ENCODE peak calls at places on chromosomes 6 and 20, in nine cellular contexts. Y is AG09309; N is activated T-cell treated with anti-CD3 and anti-CD28 coated beads, Interleukin-2, amount 50 U/mL, for 72 hours; H is nephron progenitor cell; R is H9; X is WTC11; E is activated CD4-positive, CD25-positive, alpha-beta regulatory T cell; W is mucosa of gallbladder; A is GF-D8. P is an unnamed sample.

GRCh38 chr6:112223070-112223861 is 31.1 kb downstream of the LAMA4 start:
- DNase-seq in Y (peak), N (no peak), H (no peak), R (no peak), X (no peak), E (no peak), W (no peak), A (no peak), P (no peak)

GRCh38 chr20:37986873-37987601 is 46.2 kb downstream of the TTI1 start:
- DNase-seq in Y (no peak), N (no peak), H (no peak), R (no peak), X (no peak), E (no peak), W (peak), A (no peak), P (peak)

GRCh38 chr6:37779111-37779800 is 40.3 kb upstream of the ZFAND3 start:
- DNase-seq in Y (no peak), N (no peak), H (no peak), R (peak), X (no peak), E (no peak), W (no peak), A (no peak), P (no peak)

GRCh38 chr20:571754-572331 is 28.3 kb upstream of the CSNK2A1 start:
- DNase-seq in Y (no peak), N (no peak), H (peak), R (peak), X (peak), E (no peak), W (peak), A (no peak), P (peak)

GRCh38 chr6:149317656-149318571 is at the start of gene TAB2:
- DNase-seq in Y (no peak), N (peak), H (peak), R (no peak), X (peak), E (peak), W (peak), A (no peak), P (peak)

GRCh38 chr20:32129863-32130262 is 20.3 kb downstream of the TM9SF4 start:
- DNase-seq in Y (no peak), N (no peak), H (no peak), R (no peak), X (no peak), E (no peak), W (no peak), A (no peak), P (no peak)

GRCh38 chr6:49978332-49979226 is 9.2 kb upstream of the DEFB113 start:
- DNase-seq in Y (no peak), N (no peak), H (no peak), R (no peak), X (no peak), E (no peak), W (no peak), A (no peak), P (no peak)

GRCh38 chr20:40679119-40679637 is 9.9 kb downstream of the MAFB start:
- DNase-seq in Y (no peak), N (no peak), H (no peak), R (no peak), X (no peak), E (no peak), W (no peak), A (no peak), P (no peak)

GRCh38 chr6:2037230-2037926 is 208.0 kb downstream of the GMDS start:
- DNase-seq in Y (no peak), N (no peak), H (no peak), R (no peak), X (no peak), E (no peak), W (no peak), A (no peak), P (no peak)

GRCh38 chr6:2935566-2936291 is 32.6 kb upstream of the SERPINB9 start:
- DNase-seq in Y (no peak), N (no peak), H (no peak), R (peak), X (no peak), E (no peak), W (no peak), A (no peak), P (no peak)

GRCh38 chr20:35887393-35888064 is 66.8 kb downstream of the SCAND1 start:
- DNase-seq in Y (no peak), N (no peak), H (no peak), R (no peak), X (no peak), E (no peak), W (no peak), A (peak), P (no peak)

GRCh38 chr20:62735331-62735821 is 26.7 kb downstream of the NTSR1 start:
- DNase-seq in Y (no peak), N (peak), H (no peak), R (no peak), X (no peak), E (no peak), W (no peak), A (no peak), P (no peak)

GRCh38 chr20:38195521-38195920 is 30.5 kb upstream of the TGM2 start:
- DNase-seq in Y (no peak), N (no peak), H (no peak), R (no peak), X (no peak), E (no peak), W (no peak), A (no peak), P (no peak)

GRCh38 chr6:24004062-24004461 is 122.0 kb upstream of the NRSN1 start:
- DNase-seq in Y (peak), N (no peak), H (no peak), R (no peak), X (no peak), E (no peak), W (no peak), A (no peak), P (no peak)

GRCh38 chr20:22905667-22906066 is 129.4 kb upstream of the SSTR4 start:
- DNase-seq in Y (peak), N (peak), H (no peak), R (no peak), X (no peak), E (no peak), W (peak), A (no peak), P (peak)

GRCh38 chr6:142697912-142698311 is 247.1 kb downstream of the HIVEP2 start:
- DNase-seq in Y (no peak), N (no peak), H (no peak), R (no peak), X (no peak), E (no peak), W (no peak), A (no peak), P (no peak)

GRCh38 chr6:152323376-152323775 is 313.8 kb downstream of the SYNE1 start:
- DNase-seq in Y (no peak), N (no peak), H (no peak), R (no peak), X (no peak), E (no peak), W (no peak), A (no peak), P (no peak)

GRCh38 chr6:93749191-93749590 is 329.8 kb upstream of the EPHA7 start:
- DNase-seq in Y (no peak), N (no peak), H (no peak), R (no peak), X (no peak), E (no peak), W (no peak), A (no peak), P (no peak)

GRCh38 chr20:8790442-8791074 is 278.3 kb upstream of the PLCB4 start:
- DNase-seq in Y (no peak), N (peak), H (peak), R (no peak), X (peak), E (no peak), W (peak), A (no peak), P (no peak)

GRCh38 chr6:50602191-50602810 is 111.0 kb upstream of the TFAP2D start:
- DNase-seq in Y (no peak), N (no peak), H (peak), R (no peak), X (no peak), E (no peak), W (no peak), A (no peak), P (no peak)

GRCh38 chr6:28884423-28885148 is 39.2 kb downstream of the TRIM27 start:
- DNase-seq in Y (no peak), N (peak), H (no peak), R (no peak), X (no peak), E (peak), W (no peak), A (no peak), P (no peak)

GRCh38 chr6:105644073-105644489 is 241.2 kb upstream of the PREP start:
- DNase-seq in Y (no peak), N (no peak), H (no peak), R (no peak), X (no peak), E (no peak), W (no peak), A (no peak), P (no peak)

GRCh38 chr6:157716553-157716952 is 106.5 kb upstream of the SNX9 start:
- DNase-seq in Y (no peak), N (no peak), H (no peak), R (no peak), X (no peak), E (no peak), W (no peak), A (no peak), P (no peak)

GRCh38 chr6:44415424-44415823 is 27.9 kb downstream of the CDC5L start:
- DNase-seq in Y (no peak), N (no peak), H (no peak), R (no peak), X (no peak), E (no peak), W (no peak), A (no peak), P (no peak)

GRCh38 chr20:20391115-20391514 is 23.2 kb downstream of the INSM1 start:
- DNase-seq in Y (no peak), N (no peak), H (no peak), R (no peak), X (no peak), E (no peak), W (no peak), A (no peak), P (no peak)

GRCh38 chr20:16760431-16761304 is 12.5 kb downstream of the OTOR start:
- DNase-seq in Y (no peak), N (no peak), H (no peak), R (no peak), X (peak), E (no peak), W (peak), A (no peak), P (no peak)

GRCh38 chr6:110066091-110066490 is 88.0 kb downstream of the GPR6 start:
- DNase-seq in Y (no peak), N (no peak), H (no peak), R (no peak), X (no peak), E (no peak), W (no peak), A (no peak), P (no peak)

GRCh38 chr6:87918461-87918941 is 129.1 kb upstream of the SPACA1 start:
- DNase-seq in Y (no peak), N (no peak), H (no peak), R (no peak), X (no peak), E (no peak), W (no peak), A (no peak), P (no peak)

GRCh38 chr6:75204222-75204958 is 1.5 kb downstream of the COL12A1 start:
- DNase-seq in Y (no peak), N (peak), H (peak), R (peak), X (peak), E (no peak), W (peak), A (no peak), P (peak)

GRCh38 chr6:133804263-133804662 is 84.7 kb upstream of the TCF21 start:
- DNase-seq in Y (peak), N (no peak), H (no peak), R (no peak), X (no peak), E (no peak), W (no peak), A (peak), P (no peak)